ENCODE peak calls at places on chromosomes 16 and 17, in six cellular contexts. One of them, this sample, is unnamed.

GRCh38 chr17:9529033-9529748 is 46.4 kb downstream of the STX8 start:
- DNase-seq in lower leg skin: no peak
- DNase-seq in ovary: no peak
- DNase-seq in HCT116: no peak
- DNase-seq in heart left ventricle: no peak
- DNase-seq in suprapubic skin: no peak
- DNase-seq in this sample: no peak

GRCh38 chr16:9122969-9123368 is 31.5 kb downstream of the HAPSTR1 start:
- DNase-seq in lower leg skin: no peak
- DNase-seq in ovary: no peak
- DNase-seq in HCT116: no peak
- DNase-seq in heart left ventricle: no peak
- DNase-seq in suprapubic skin: peak
- DNase-seq in this sample: no peak

GRCh38 chr17:46841561-46842379 is 9.6 kb upstream of the WNT9B start:
- DNase-seq in lower leg skin: no peak
- DNase-seq in ovary: no peak
- DNase-seq in HCT116: no peak
- DNase-seq in heart left ventricle: no peak
- DNase-seq in suprapubic skin: no peak
- DNase-seq in this sample: no peak

GRCh38 chr17:538096-538973 is 176.3 kb downstream of the VPS53 start:
- DNase-seq in lower leg skin: no peak
- DNase-seq in ovary: no peak
- DNase-seq in HCT116: no peak
- DNase-seq in heart left ventricle: no peak
- DNase-seq in suprapubic skin: no peak
- DNase-seq in this sample: no peak

GRCh38 chr17:74647871-74648672 is 24.5 kb upstream of the CD300E start:
- DNase-seq in lower leg skin: peak
- DNase-seq in ovary: no peak
- DNase-seq in HCT116: no peak
- DNase-seq in heart left ventricle: no peak
- DNase-seq in suprapubic skin: no peak
- DNase-seq in this sample: no peak

GRCh38 chr16:57878586-57878985 is 76.3 kb upstream of the KIFC3 start:
- DNase-seq in lower leg skin: no peak
- DNase-seq in ovary: no peak
- DNase-seq in HCT116: no peak
- DNase-seq in heart left ventricle: no peak
- DNase-seq in suprapubic skin: no peak
- DNase-seq in this sample: no peak

GRCh38 chr16:88681709-88682451 is 4.4 kb downstream of the SNAI3 start:
- DNase-seq in lower leg skin: peak
- DNase-seq in ovary: no peak
- DNase-seq in HCT116: no peak
- DNase-seq in heart left ventricle: peak
- DNase-seq in suprapubic skin: no peak
- DNase-seq in this sample: no peak

GRCh38 chr16:49701867-49702494 is 153.9 kb downstream of the ZNF423 start:
- DNase-seq in lower leg skin: peak
- DNase-seq in ovary: peak
- DNase-seq in HCT116: no peak
- DNase-seq in heart left ventricle: peak
- DNase-seq in suprapubic skin: peak
- DNase-seq in this sample: no peak

GRCh38 chr17:28216528-28216927 is 102.5 kb upstream of the TMEM97 start:
- DNase-seq in lower leg skin: peak
- DNase-seq in ovary: no peak
- DNase-seq in HCT116: no peak
- DNase-seq in heart left ventricle: no peak
- DNase-seq in suprapubic skin: no peak
- DNase-seq in this sample: no peak

GRCh38 chr17:74715144-74715543 is 2.4 kb upstream of the CD300LF start:
- DNase-seq in lower leg skin: no peak
- DNase-seq in ovary: no peak
- DNase-seq in HCT116: no peak
- DNase-seq in heart left ventricle: no peak
- DNase-seq in suprapubic skin: no peak
- DNase-seq in this sample: no peak

GRCh38 chr17:63041251-63041650 is 75.2 kb downstream of the TANC2 start:
- DNase-seq in lower leg skin: no peak
- DNase-seq in ovary: no peak
- DNase-seq in HCT116: no peak
- DNase-seq in heart left ventricle: no peak
- DNase-seq in suprapubic skin: no peak
- DNase-seq in this sample: no peak

GRCh38 chr17:77742579-77742978 is 215.9 kb upstream of the TNRC6C start:
- DNase-seq in lower leg skin: no peak
- DNase-seq in ovary: no peak
- DNase-seq in HCT116: no peak
- DNase-seq in heart left ventricle: no peak
- DNase-seq in suprapubic skin: peak
- DNase-seq in this sample: no peak

GRCh38 chr16:85777583-85778310 is 21.6 kb downstream of the EMC8 start:
- DNase-seq in lower leg skin: no peak
- DNase-seq in ovary: no peak
- DNase-seq in HCT116: no peak
- DNase-seq in heart left ventricle: no peak
- DNase-seq in suprapubic skin: no peak
- DNase-seq in this sample: no peak

GRCh38 chr16:87317766-87318121 is 552 bp upstream of the C16orf95 start:
- DNase-seq in lower leg skin: peak
- DNase-seq in ovary: peak
- DNase-seq in HCT116: no peak
- DNase-seq in heart left ventricle: peak
- DNase-seq in suprapubic skin: peak
- DNase-seq in this sample: peak

GRCh38 chr17:64457156-64457555 is 8.2 kb downstream of the MILR1 start:
- DNase-seq in lower leg skin: no peak
- DNase-seq in ovary: no peak
- DNase-seq in HCT116: no peak
- DNase-seq in heart left ventricle: no peak
- DNase-seq in suprapubic skin: no peak
- DNase-seq in this sample: no peak

GRCh38 chr16:13902677-13903076 is 17.3 kb upstream of the ERCC4 start:
- DNase-seq in lower leg skin: no peak
- DNase-seq in ovary: no peak
- DNase-seq in HCT116: no peak
- DNase-seq in heart left ventricle: no peak
- DNase-seq in suprapubic skin: no peak
- DNase-seq in this sample: no peak

GRCh38 chr17:56176101-56176500 is 22.8 kb downstream of the ANKFN1 start:
- DNase-seq in lower leg skin: no peak
- DNase-seq in ovary: no peak
- DNase-seq in HCT116: no peak
- DNase-seq in heart left ventricle: no peak
- DNase-seq in suprapubic skin: no peak
- DNase-seq in this sample: no peak

GRCh38 chr17:43341705-43342600 is 56.8 kb upstream of the ARL4D start:
- DNase-seq in lower leg skin: no peak
- DNase-seq in ovary: no peak
- DNase-seq in HCT116: no peak
- DNase-seq in heart left ventricle: no peak
- DNase-seq in suprapubic skin: no peak
- DNase-seq in this sample: no peak

GRCh38 chr17:29219378-29220047 is 27.1 kb upstream of the CRYBA1 start:
- DNase-seq in lower leg skin: peak
- DNase-seq in ovary: peak
- DNase-seq in HCT116: peak
- DNase-seq in heart left ventricle: peak
- DNase-seq in suprapubic skin: peak
- DNase-seq in this sample: peak

GRCh38 chr17:65530985-65531507 is 30.4 kb downstream of the AXIN2 start:
- DNase-seq in lower leg skin: peak
- DNase-seq in ovary: no peak
- DNase-seq in HCT116: no peak
- DNase-seq in heart left ventricle: no peak
- DNase-seq in suprapubic skin: no peak
- DNase-seq in this sample: no peak

GRCh38 chr17:13806023-13806553 is 204.4 kb upstream of the HS3ST3A1 start:
- DNase-seq in lower leg skin: no peak
- DNase-seq in ovary: no peak
- DNase-seq in HCT116: no peak
- DNase-seq in heart left ventricle: no peak
- DNase-seq in suprapubic skin: no peak
- DNase-seq in this sample: no peak

GRCh38 chr16:28621756-28622155 is 11.9 kb upstream of the SULT1A1 start:
- DNase-seq in lower leg skin: no peak
- DNase-seq in ovary: no peak
- DNase-seq in HCT116: no peak
- DNase-seq in heart left ventricle: no peak
- DNase-seq in suprapubic skin: no peak
- DNase-seq in this sample: no peak

GRCh38 chr17:70535986-70536385 is 366.7 kb downstream of the KCNJ2 start:
- DNase-seq in lower leg skin: no peak
- DNase-seq in ovary: no peak
- DNase-seq in HCT116: no peak
- DNase-seq in heart left ventricle: no peak
- DNase-seq in suprapubic skin: no peak
- DNase-seq in this sample: no peak

GRCh38 chr17:17797119-17797809 is 39.5 kb downstream of the SREBF1 start:
- DNase-seq in lower leg skin: no peak
- DNase-seq in ovary: no peak
- DNase-seq in HCT116: no peak
- DNase-seq in heart left ventricle: no peak
- DNase-seq in suprapubic skin: no peak
- DNase-seq in this sample: no peak

GRCh38 chr17:15303851-15304250 is 37.5 kb downstream of the TEKT3 start:
- DNase-seq in lower leg skin: no peak
- DNase-seq in ovary: no peak
- DNase-seq in HCT116: no peak
- DNase-seq in heart left ventricle: no peak
- DNase-seq in suprapubic skin: no peak
- DNase-seq in this sample: no peak

DNA sequence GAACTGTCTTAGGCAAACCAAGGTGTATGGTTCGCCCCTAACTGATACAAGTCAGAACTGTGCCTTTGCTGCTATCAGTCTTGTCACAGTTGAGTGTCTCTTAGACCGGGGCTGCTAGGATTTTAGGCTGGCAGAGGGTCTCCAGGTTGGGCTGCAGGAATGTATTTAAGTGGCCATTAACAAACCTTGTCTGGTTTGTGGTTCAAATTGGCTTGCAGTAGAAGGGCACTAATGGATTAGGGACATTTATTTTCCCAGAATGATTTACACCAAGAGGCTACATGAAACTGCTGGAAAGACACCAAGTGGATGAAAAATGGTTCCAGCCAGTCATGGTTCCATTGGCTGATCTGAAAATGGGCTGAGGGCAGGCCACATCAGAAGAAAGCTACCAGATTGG is 5.1 kb downstream of the VAT1L start:
- DNase-seq in lower leg skin: no peak
- DNase-seq in ovary: no peak
- DNase-seq in HCT116: no peak
- DNase-seq in heart left ventricle: no peak
- DNase-seq in suprapubic skin: no peak
- DNase-seq in this sample: no peak
- H3K4me3 ChIP-seq in lower leg skin: no peak
- H3K4me3 ChIP-seq in ovary: no peak
- H3K4me3 ChIP-seq in HCT116: no peak
- H3K4me3 ChIP-seq in heart left ventricle: no peak
- H3K4me3 ChIP-seq in suprapubic skin: no peak
- H3K4me3 ChIP-seq in this sample: no peak

GRCh38 chr16:69727916-69728270 is 1.5 kb upstream of the NQO1 start:
- DNase-seq in lower leg skin: no peak
- DNase-seq in ovary: no peak
- DNase-seq in HCT116: no peak
- DNase-seq in heart left ventricle: no peak
- DNase-seq in suprapubic skin: no peak
- DNase-seq in this sample: no peak

GRCh38 chr16:69724981-69725479 is 1.3 kb downstream of the NQO1 start:
- DNase-seq in lower leg skin: peak
- DNase-seq in ovary: peak
- DNase-seq in HCT116: no peak
- DNase-seq in heart left ventricle: no peak
- DNase-seq in suprapubic skin: no peak
- DNase-seq in this sample: no peak

GRCh38 chr16:69724414-69724873 is 1.9 kb downstream of the NQO1 start:
- DNase-seq in lower leg skin: peak
- DNase-seq in ovary: peak
- DNase-seq in HCT116: no peak
- DNase-seq in heart left ventricle: no peak
- DNase-seq in suprapubic skin: no peak
- DNase-seq in this sample: no peak

GRCh38 chr16:69726313-69727060 is at the start of gene NQO1:
- DNase-seq in lower leg skin: peak
- DNase-seq in ovary: peak
- DNase-seq in HCT116: peak
- DNase-seq in heart left ventricle: peak
- DNase-seq in suprapubic skin: peak
- DNase-seq in this sample: peak

GRCh38 chr16:69725480-69726312 is 664 bp downstream of the NQO1 start:
- DNase-seq in lower leg skin: peak
- DNase-seq in ovary: no peak
- DNase-seq in HCT116: no peak
- DNase-seq in heart left ventricle: no peak
- DNase-seq in suprapubic skin: no peak
- DNase-seq in this sample: no peak
- TF ChIP-seq CTCF in lower leg skin: no peak
- TF ChIP-seq CTCF in ovary: no peak
- TF ChIP-seq CTCF in HCT116: no peak
- TF ChIP-seq CTCF in heart left ventricle: no peak
- TF ChIP-seq CTCF in suprapubic skin: no peak
- TF ChIP-seq CTCF in this sample: no peak

GRCh38 chr17:4479340-4479981 is 19.2 kb upstream of the SPNS2 start:
- DNase-seq in lower leg skin: no peak
- DNase-seq in ovary: no peak
- DNase-seq in HCT116: no peak
- DNase-seq in heart left ventricle: no peak
- DNase-seq in suprapubic skin: no peak
- DNase-seq in this sample: no peak
- TF ChIP-seq POLR2A in lower leg skin: no peak
- TF ChIP-seq POLR2A in ovary: no peak
- TF ChIP-seq POLR2A in HCT116: no peak
- TF ChIP-seq POLR2A in heart left ventricle: no peak
- TF ChIP-seq POLR2A in suprapubic skin: no peak
- TF ChIP-seq POLR2A in this sample: no peak

DNA sequence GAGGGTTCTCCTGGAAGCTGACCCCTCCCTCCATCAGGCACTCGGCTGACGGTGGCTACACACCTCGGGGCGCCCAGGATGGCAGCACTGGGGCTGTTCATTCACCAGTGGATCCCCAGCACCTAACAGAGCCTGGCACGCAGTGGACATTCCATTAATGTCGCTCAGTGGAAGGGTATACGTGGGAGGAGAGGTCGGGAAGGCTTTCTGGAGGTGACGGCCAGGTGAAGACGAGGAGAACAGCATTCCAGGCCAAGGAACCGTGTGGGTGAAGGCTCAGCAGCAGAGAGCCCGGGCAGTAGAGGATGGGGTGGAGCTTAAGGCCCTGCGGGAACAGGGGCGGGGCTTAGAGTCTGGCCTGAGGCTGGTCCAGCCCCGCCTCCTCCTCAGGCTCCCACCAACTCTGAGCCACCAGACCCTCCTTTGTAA is 2.5 kb upstream of the HS3ST6 start:
- DNase-seq in lower leg skin: no peak
- DNase-seq in ovary: no peak
- DNase-seq in HCT116: no peak
- DNase-seq in heart left ventricle: no peak
- DNase-seq in suprapubic skin: no peak
- DNase-seq in this sample: no peak
- H3K4me3 ChIP-seq in lower leg skin: no peak
- H3K4me3 ChIP-seq in ovary: no peak
- H3K4me3 ChIP-seq in HCT116: peak
- H3K4me3 ChIP-seq in heart left ventricle: no peak
- H3K4me3 ChIP-seq in suprapubic skin: no peak
- H3K4me3 ChIP-seq in this sample: no peak

GRCh38 chr16:50781043-50781442 is 39.2 kb downstream of the CYLD start:
- DNase-seq in lower leg skin: no peak
- DNase-seq in ovary: no peak
- DNase-seq in HCT116: no peak
- DNase-seq in heart left ventricle: no peak
- DNase-seq in suprapubic skin: no peak
- DNase-seq in this sample: no peak
- TF ChIP-seq CTCF in lower leg skin: no peak
- TF ChIP-seq CTCF in ovary: no peak
- TF ChIP-seq CTCF in HCT116: no peak
- TF ChIP-seq CTCF in heart left ventricle: no peak
- TF ChIP-seq CTCF in suprapubic skin: no peak
- TF ChIP-seq CTCF in this sample: no peak